ENCODE peak calls at places on chromosomes 2 and 18, in seven cellular contexts. One of them, this sample, is unnamed.
A peak's percentile ranks its signal among the peaks of the same experiment; 100 is the strongest.

GRCh38 chr18:29849145-29849544 is 1193.4 kb downstream of the DSC3 start:
- DNase-seq in CD8-positive, alpha-beta memory T cell: no peak
- DNase-seq in germinal center: no peak
- DNase-seq in kidney tubule cell: no peak
- DNase-seq in GM13977: no peak
- DNase-seq in stimulated activated CD4-positive, alpha-beta T cell treated with anti-CD3 and anti-CD28 coated beads, Interleukin-2, amount 100 ng/mL, for 48 hours: no peak
- DNase-seq in Calu3: no peak
- DNase-seq in this sample: no peak

GRCh38 chr2:168166902-168167510 is 80.4 kb downstream of the STK39 start:
- DNase-seq in GM13977: no peak
- DNase-seq in kidney tubule cell: peak; percentile 86
- DNase-seq in germinal center: no peak
- DNase-seq in stimulated activated CD4-positive, alpha-beta T cell treated with anti-CD3 and anti-CD28 coated beads, Interleukin-2, amount 100 ng/mL, for 48 hours: no peak
- DNase-seq in Calu3: peak; percentile 21
- DNase-seq in CD8-positive, alpha-beta memory T cell: no peak
- DNase-seq in this sample: no peak

GRCh38 chr2:218896501-218897393 is 16.1 kb downstream of the WNT10A start:
- DNase-seq in CD8-positive, alpha-beta memory T cell: peak; percentile 96
- DNase-seq in germinal center: peak; percentile 82
- DNase-seq in GM13977: peak; percentile 92
- DNase-seq in Calu3: peak; percentile 79
- DNase-seq in kidney tubule cell: peak; percentile 94
- DNase-seq in stimulated activated CD4-positive, alpha-beta T cell treated with anti-CD3 and anti-CD28 coated beads, Interleukin-2, amount 100 ng/mL, for 48 hours: peak; percentile 80
- DNase-seq in this sample: peak; percentile 96

GRCh38 chr2:60275958-60276357 is 277.5 kb downstream of the BCL11A start:
- DNase-seq in Calu3: no peak
- DNase-seq in kidney tubule cell: no peak
- DNase-seq in GM13977: no peak
- DNase-seq in germinal center: no peak
- DNase-seq in CD8-positive, alpha-beta memory T cell: no peak
- DNase-seq in stimulated activated CD4-positive, alpha-beta T cell treated with anti-CD3 and anti-CD28 coated beads, Interleukin-2, amount 100 ng/mL, for 48 hours: no peak
- DNase-seq in this sample: no peak

GRCh38 chr2:192307530-192307929 is 112.8 kb upstream of the TMEFF2 start:
- DNase-seq in stimulated activated CD4-positive, alpha-beta T cell treated with anti-CD3 and anti-CD28 coated beads, Interleukin-2, amount 100 ng/mL, for 48 hours: no peak
- DNase-seq in CD8-positive, alpha-beta memory T cell: no peak
- DNase-seq in GM13977: no peak
- DNase-seq in kidney tubule cell: peak; percentile 7
- DNase-seq in germinal center: no peak
- DNase-seq in Calu3: no peak
- DNase-seq in this sample: no peak

GRCh38 chr2:177489719-177490301 is 97.2 kb downstream of the AGPS start:
- DNase-seq in kidney tubule cell: peak; percentile 38
- DNase-seq in GM13977: no peak
- DNase-seq in CD8-positive, alpha-beta memory T cell: no peak
- DNase-seq in Calu3: no peak
- DNase-seq in germinal center: peak; percentile 4
- DNase-seq in stimulated activated CD4-positive, alpha-beta T cell treated with anti-CD3 and anti-CD28 coated beads, Interleukin-2, amount 100 ng/mL, for 48 hours: no peak
- DNase-seq in this sample: no peak

GRCh38 chr2:85852979-85853498 is 35.8 kb downstream of the ST3GAL5 start:
- DNase-seq in Calu3: no peak
- DNase-seq in germinal center: peak; percentile 42
- DNase-seq in stimulated activated CD4-positive, alpha-beta T cell treated with anti-CD3 and anti-CD28 coated beads, Interleukin-2, amount 100 ng/mL, for 48 hours: no peak
- DNase-seq in GM13977: no peak
- DNase-seq in CD8-positive, alpha-beta memory T cell: peak; percentile 92
- DNase-seq in kidney tubule cell: no peak
- DNase-seq in this sample: peak; percentile 75

GRCh38 chr2:64108842-64109241 is 35.4 kb downstream of the PELI1 start:
- DNase-seq in germinal center: no peak
- DNase-seq in stimulated activated CD4-positive, alpha-beta T cell treated with anti-CD3 and anti-CD28 coated beads, Interleukin-2, amount 100 ng/mL, for 48 hours: no peak
- DNase-seq in GM13977: no peak
- DNase-seq in Calu3: no peak
- DNase-seq in CD8-positive, alpha-beta memory T cell: no peak
- DNase-seq in kidney tubule cell: no peak
- DNase-seq in this sample: no peak

GRCh38 chr2:10336283-10336682 is 33.6 kb downstream of the HPCAL1 start:
- DNase-seq in stimulated activated CD4-positive, alpha-beta T cell treated with anti-CD3 and anti-CD28 coated beads, Interleukin-2, amount 100 ng/mL, for 48 hours: no peak
- DNase-seq in CD8-positive, alpha-beta memory T cell: no peak
- DNase-seq in kidney tubule cell: no peak
- DNase-seq in GM13977: no peak
- DNase-seq in Calu3: no peak
- DNase-seq in germinal center: no peak
- DNase-seq in this sample: no peak

GRCh38 chr2:238510911-238511613 is 84.3 kb downstream of the ASB1 start:
- DNase-seq in Calu3: no peak
- DNase-seq in kidney tubule cell: no peak
- DNase-seq in stimulated activated CD4-positive, alpha-beta T cell treated with anti-CD3 and anti-CD28 coated beads, Interleukin-2, amount 100 ng/mL, for 48 hours: no peak
- DNase-seq in GM13977: no peak
- DNase-seq in CD8-positive, alpha-beta memory T cell: no peak
- DNase-seq in germinal center: no peak
- DNase-seq in this sample: no peak

GRCh38 chr2:120677696-120678095 is 58.0 kb upstream of the GLI2 start:
- DNase-seq in germinal center: no peak
- DNase-seq in Calu3: no peak
- DNase-seq in stimulated activated CD4-positive, alpha-beta T cell treated with anti-CD3 and anti-CD28 coated beads, Interleukin-2, amount 100 ng/mL, for 48 hours: no peak
- DNase-seq in kidney tubule cell: no peak
- DNase-seq in CD8-positive, alpha-beta memory T cell: no peak
- DNase-seq in GM13977: no peak
- DNase-seq in this sample: no peak

This sample was measured in naive B cell.